ENCODE peak calls at places on chromosome 21, in five cellular contexts. Y is HuH-7.5, D is mesendoderm, B is NCI-H1694, P is NCI-H187 treated with DMSO at 0.1 percent for 48 hours. Z is an unnamed sample.

GRCh38 chr21:45533731-45534571 is 8.3 kb downstream of the SLC19A1 start:
- DNase-seq in Y (no peak), D (no peak), B (no peak), P (no peak), Z (no peak)

GRCh38 chr21:14096577-14096976 is 114.2 kb downstream of the LIPI start:
- DNase-seq in Y (no peak), D (no peak), B (no peak), P (no peak), Z (no peak)

GRCh38 chr21:46639489-46640386 is 4.3 kb downstream of the PRMT2 start:
- DNase-seq in Y (no peak), D (no peak), B (peak), P (no peak), Z (no peak)

GRCh38 chr21:16279658-16280581 is 550.1 kb downstream of the USP25 start:
- DNase-seq in Y (no peak), D (peak), B (no peak), P (no peak), Z (peak)

GRCh38 chr21:37085726-37086125 is 12.7 kb downstream of the TTC3 start:
- DNase-seq in Y (no peak), D (no peak), B (no peak), P (no peak), Z (no peak)

GRCh38 chr21:29104239-29104708 is 26.2 kb upstream of the MAP3K7CL start:
- DNase-seq in Y (no peak), D (no peak), B (no peak), P (peak), Z (no peak)

GRCh38 chr21:36661511-36662309 is 37.2 kb upstream of the SIM2 start:
- DNase-seq in Y (no peak), D (peak), B (peak), P (no peak), Z (no peak)

GRCh38 chr21:41876928-41877652 is 2.1 kb downstream of the PRDM15 start:
- DNase-seq in Y (no peak), D (no peak), B (no peak), P (no peak), Z (no peak)

GRCh38 chr21:31710586-31710985 is 21.3 kb downstream of the SCAF4 start:
- DNase-seq in Y (no peak), D (no peak), B (peak), P (no peak), Z (no peak)

GRCh38 chr21:20882462-20883415 is 115.5 kb upstream of the NCAM2 start:
- DNase-seq in Y (no peak), D (peak), B (peak), P (peak), Z (no peak)

GRCh38 chr21:31260790-31261189 is 83.3 kb downstream of the TIAM1 start:
- DNase-seq in Y (no peak), D (no peak), B (no peak), P (no peak), Z (no peak)

GRCh38 chr21:25568230-25568629 is 39.1 kb downstream of the MRPL39 start:
- DNase-seq in Y (no peak), D (peak), B (no peak), P (no peak), Z (no peak)

GRCh38 chr21:36077758-36078157 is 7.9 kb downstream of the CBR1 start:
- DNase-seq in Y (no peak), D (no peak), B (no peak), P (no peak), Z (no peak)

GRCh38 chr21:33394260-33394659 is 9.0 kb upstream of the IFNGR2 start:
- DNase-seq in Y (no peak), D (no peak), B (no peak), P (no peak), Z (peak)